ENCODE peak calls at places on chromosomes 6 and 20, in ten cellular contexts. R, O, Q, I, K, C, F, M, B and U are unnamed samples.
A peak's percentile ranks its signal among the peaks of the same experiment; 100 is the strongest.

GRCh38 chr6:32833599-32834155 is 4.9 kb downstream of the TAP2 start:
- DNase-seq in I (no peak), B (no peak), F (no peak), R (no peak), Q (no peak), O (no peak), M (no peak), K (no peak), C (no peak), U (no peak)

GRCh38 chr6:169156108-169156821 is 97.4 kb downstream of the THBS2 start:
- DNase-seq in F (no peak), I (no peak), K (no peak), M (no peak), C (no peak), B (peak; percentile 71), O (no peak), Q (peak; percentile 79), R (no peak), U (no peak)

GRCh38 chr6:43496370-43497128 is 13.6 kb downstream of the LRRC73 start:
- DNase-seq in C (no peak), M (no peak), O (no peak), I (peak; percentile 57), F (peak; percentile 53), R (peak; percentile 88), B (peak; percentile 62), Q (peak; percentile 62), K (no peak), U (peak; percentile 88)

GRCh38 chr6:105136433-105137350 is 43.1 kb downstream of the POPDC3 start:
- DNase-seq in R (peak; percentile 96), Q (peak; percentile 48), B (peak; percentile 59), O (no peak), I (no peak), K (no peak), M (no peak), C (no peak), F (peak; percentile 74), U (peak; percentile 32)

GRCh38 chr20:46004813-46005505 is 3.7 kb upstream of the MMP9 start:
- DNase-seq in C (no peak), F (peak; percentile 60), I (no peak), O (no peak), K (no peak), Q (no peak), M (no peak), R (no peak), B (no peak), U (peak; percentile 37)

GRCh38 chr20:478010-478948 is 15.9 kb upstream of the TBC1D20 start:
- DNase-seq in C (no peak), Q (peak; percentile 87), R (peak; percentile 57), B (peak; percentile 87), I (no peak), O (no peak), K (no peak), M (no peak), F (no peak), U (peak; percentile 21)

GRCh38 chr6:11632795-11633511 is 95.4 kb downstream of the TMEM170B start:
- DNase-seq in B (peak; percentile 90), M (no peak), I (no peak), O (no peak), K (no peak), R (no peak), Q (peak; percentile 16), F (no peak), C (no peak), U (no peak)

GRCh38 chr6:10837009-10837691 is 1.2 kb downstream of the MAK start:
- DNase-seq in M (no peak), R (peak; percentile 47), O (no peak), B (no peak), I (no peak), K (no peak), Q (no peak), F (peak; percentile 19), C (no peak), U (no peak)

GRCh38 chr6:138403324-138403800 is 661 bp upstream of the HEBP2 start:
- DNase-seq in I (no peak), F (peak; percentile 16), R (peak; percentile 70), B (no peak), O (no peak), M (no peak), C (no peak), Q (no peak), K (no peak), U (no peak)

GRCh38 chr6:109458774-109459531 is 3.4 kb upstream of the MICAL1 start:
- DNase-seq in B (no peak), I (no peak), Q (no peak), M (peak; percentile 29), C (no peak), K (no peak), R (no peak), F (peak; percentile 41), O (no peak), U (no peak)

GRCh38 chr6:2020909-2021308 is 224.5 kb downstream of the GMDS start:
- DNase-seq in B (peak; percentile 58), K (no peak), R (peak; percentile 23), C (no peak), Q (peak; percentile 71), O (no peak), M (no peak), I (no peak), F (no peak), U (peak; percentile 38)

GRCh38 chr20:13877789-13878188 is 93.0 kb downstream of the NDUFAF5 start:
- DNase-seq in C (no peak), O (no peak), M (no peak), R (peak; percentile 18), I (no peak), F (peak; percentile 12), Q (no peak), K (no peak), B (no peak), U (no peak)

GRCh38 chr6:138682722-138683521 is 90.6 kb upstream of the CCDC28A start:
- DNase-seq in I (no peak), M (no peak), C (no peak), K (no peak), B (peak; percentile 86), Q (peak; percentile 59), F (no peak), O (no peak), R (no peak), U (peak; percentile 86)

GRCh38 chr6:108250240-108250866 is 10.5 kb downstream of the SNX3 start:
- DNase-seq in F (no peak), R (no peak), C (no peak), I (no peak), B (peak; percentile 30), K (no peak), Q (peak; percentile 44), O (no peak), M (no peak), U (peak; percentile 33)

GRCh38 chr6:79239538-79240168 is 5.2 kb upstream of the HMGN3 start:
- DNase-seq in O (no peak), B (no peak), R (no peak), C (no peak), F (no peak), I (no peak), M (no peak), K (no peak), Q (no peak), U (no peak)

GRCh38 chr20:18388860-18389259 is 78.0 kb downstream of the DZANK1 start:
- DNase-seq in F (no peak), R (peak; percentile 17), I (no peak), B (peak; percentile 77), Q (peak; percentile 59), O (no peak), K (no peak), M (no peak), C (no peak), U (peak; percentile 28)

GRCh38 chr20:38806855-38807655 is 1.6 kb downstream of the PPP1R16B start:
- DNase-seq in O (no peak), Q (no peak), I (no peak), K (no peak), F (no peak), C (no peak), R (peak; percentile 10), M (peak; percentile 25), B (no peak), U (no peak)

GRCh38 chr6:153804755-153805330 is 234.2 kb upstream of the OPRM1 start:
- DNase-seq in B (no peak), F (no peak), K (no peak), C (no peak), Q (no peak), M (no peak), R (no peak), I (no peak), O (no peak), U (no peak)

GRCh38 chr6:16973071-16973470 is 128.8 kb upstream of the STMND1 start:
- DNase-seq in R (no peak), C (no peak), F (no peak), Q (peak; percentile 3), M (no peak), K (no peak), B (no peak), I (no peak), O (no peak), U (no peak)

GRCh38 chr6:142457638-142458406 is 156.0 kb downstream of the ADGRG6 start:
- DNase-seq in M (no peak), F (no peak), I (no peak), B (no peak), R (no peak), O (no peak), K (no peak), C (no peak), Q (no peak), U (no peak)

GRCh38 chr20:53291548-53291947 is 302.1 kb downstream of the ZNF217 start:
- DNase-seq in B (no peak), O (no peak), K (no peak), M (no peak), C (no peak), I (no peak), F (no peak), R (no peak), Q (no peak), U (peak; percentile 32)